ENCODE peak calls at places on chromosome 4, in six cellular contexts. G, S, F, W, E and H are unnamed samples.

GRCh38 chr4:110163327-110164070 is 34.9 kb downstream of the ELOVL6 start:
- DNase-seq in G (no peak), S (no peak), F (no peak), W (peak; percentile 80), E (no peak), H (peak; percentile 93)

GRCh38 chr4:10661047-10661446 is 23.5 kb downstream of the CLNK start:
- DNase-seq in G (no peak), S (no peak), F (no peak), W (no peak), E (no peak), H (no peak)

GRCh38 chr4:16026155-16026761 is 57.6 kb downstream of the PROM1 start:
- DNase-seq in G (no peak), S (peak; percentile 80), F (no peak), W (peak; percentile 63), E (no peak), H (peak; percentile 25)

GRCh38 chr4:103197765-103198110 is 405 bp downstream of the CENPE start:
- DNase-seq in G (no peak), S (no peak), F (no peak), W (no peak), E (no peak), H (peak; percentile 17)

GRCh38 chr4:155822572-155822971 is 43.5 kb downstream of the ASIC5 start:
- DNase-seq in G (no peak), S (no peak), F (no peak), W (no peak), E (no peak), H (no peak)

GRCh38 chr4:178415925-178416324 is 973.7 kb upstream of the AGA start:
- DNase-seq in G (no peak), S (no peak), F (no peak), W (no peak), E (no peak), H (no peak)

GRCh38 chr4:25938251-25939186 is 24.5 kb downstream of the SMIM20 start:
- DNase-seq in G (no peak), S (no peak), F (no peak), W (peak; percentile 82), E (no peak), H (peak; percentile 75)

GRCh38 chr4:127249767-127250108 is 383.0 kb upstream of the INTU start:
- DNase-seq in G (no peak), S (no peak), F (no peak), W (no peak), E (no peak), H (no peak)

GRCh38 chr4:76458829-76459228 is 23.8 kb downstream of the SHROOM3 start:
- DNase-seq in G (no peak), S (no peak), F (no peak), W (no peak), E (no peak), H (no peak)

GRCh38 chr4:41815478-41815877 is 67.0 kb upstream of the PHOX2B start:
- DNase-seq in G (no peak), S (no peak), F (no peak), W (no peak), E (no peak), H (no peak)

GRCh38 chr4:99945718-99946345 is 586 bp downstream of the DNAJB14 start:
- DNase-seq in G (no peak), S (peak; percentile 42), F (no peak), W (peak; percentile 27), E (no peak), H (no peak)

GRCh38 chr4:187393546-187394344 is 601.8 kb upstream of the ZFP42 start:
- DNase-seq in G (no peak), S (no peak), F (no peak), W (peak; percentile 28), E (no peak), H (peak; percentile 2)

GRCh38 chr4:42995343-42995944 is 102.9 kb downstream of the GRXCR1 start:
- DNase-seq in G (no peak), S (peak; percentile 27), F (no peak), W (peak; percentile 15), E (no peak), H (no peak)

GRCh38 chr4:147822128-147822527 is 90.2 kb downstream of the ARHGAP10 start:
- DNase-seq in G (no peak), S (no peak), F (peak; percentile 96), W (peak; percentile 90), E (peak; percentile 86), H (no peak)

GRCh38 chr4:8874003-8874895 is 2.6 kb upstream of the HMX1 start:
- DNase-seq in G (no peak), S (no peak), F (no peak), W (no peak), E (no peak), H (no peak)

GRCh38 chr4:24321151-24321550 is 263.2 kb downstream of the DHX15 start:
- DNase-seq in G (no peak), S (no peak), F (no peak), W (peak; percentile 38), E (no peak), H (no peak)

GRCh38 chr4:79297029-79297428 is 28.8 kb downstream of the NAA11 start:
- DNase-seq in G (no peak), S (no peak), F (no peak), W (no peak), E (no peak), H (no peak)

GRCh38 chr4:14375816-14376215 is 626.5 kb upstream of the CPEB2 start:
- DNase-seq in G (no peak), S (no peak), F (no peak), W (no peak), E (no peak), H (peak; percentile 38)

GRCh38 chr4:118352843-118353373 is at the start of gene PRSS12:
- DNase-seq in G (peak; percentile 94), S (no peak), F (peak; percentile 42), W (peak; percentile 66), E (peak; percentile 83), H (peak; percentile 74)

GRCh38 chr4:25403699-25404098 is 26.6 kb downstream of the ANAPC4 start:
- DNase-seq in G (no peak), S (no peak), F (no peak), W (no peak), E (no peak), H (no peak)

GRCh38 chr4:176302283-176303275 is 17.2 kb upstream of the SPCS3 start:
- DNase-seq in G (no peak), S (no peak), F (no peak), W (peak; percentile 79), E (no peak), H (peak; percentile 79)

GRCh38 chr4:136864580-136865185 is 667.6 kb downstream of the PCDH18 start:
- DNase-seq in G (no peak), S (peak; percentile 64), F (no peak), W (peak; percentile 69), E (no peak), H (peak; percentile 69)

GRCh38 chr4:26729547-26729946 is 131.1 kb upstream of the STIM2 start:
- DNase-seq in G (no peak), S (no peak), F (no peak), W (no peak), E (no peak), H (no peak)

GRCh38 chr4:111228396-111228795 is 605.5 kb upstream of the PITX2 start:
- DNase-seq in G (no peak), S (no peak), F (no peak), W (peak; percentile 75), E (no peak), H (peak; percentile 51)

GRCh38 chr4:153362184-153362583 is 17.7 kb downstream of the MND1 start:
- DNase-seq in G (no peak), S (no peak), F (no peak), W (no peak), E (no peak), H (no peak)

GRCh38 chr4:149983931-149984330 is 94.3 kb upstream of the DCLK2 start:
- DNase-seq in G (no peak), S (no peak), F (no peak), W (no peak), E (no peak), H (no peak)

GRCh38 chr4:108651068-108651794 is 832 bp downstream of the OSTC start:
- DNase-seq in G (no peak), S (peak; percentile 45), F (no peak), W (peak; percentile 70), E (no peak), H (peak; percentile 40)

GRCh38 chr4:108649863-108650211 is 562 bp upstream of the OSTC start:
- DNase-seq in G (no peak), S (no peak), F (no peak), W (no peak), E (no peak), H (no peak)

GRCh38 chr4:108646706-108647105 is 3.7 kb upstream of the OSTC start:
- DNase-seq in G (no peak), S (no peak), F (no peak), W (no peak), E (no peak), H (no peak)

GRCh38 chr4:108650212-108651067 is at the start of gene OSTC:
- DNase-seq in G (peak; percentile 97), S (peak; percentile 96), F (peak; percentile 96), W (peak; percentile 97), E (peak; percentile 97), H (peak; percentile 94)
- TF ChIP-seq CTCF in G (peak; percentile 30), S (peak; percentile 11), F (no peak), W (peak; percentile 32), E (peak; percentile 41), H (peak; percentile 65)

GRCh38 chr4:184624972-184625554 is 24.2 kb downstream of the CASP3 start:
- DNase-seq in G (no peak), S (no peak), F (no peak), W (no peak), E (no peak), H (no peak)
- TF ChIP-seq CTCF in G (no peak), S (no peak), F (no peak), W (no peak), E (no peak), H (no peak)

DNA sequence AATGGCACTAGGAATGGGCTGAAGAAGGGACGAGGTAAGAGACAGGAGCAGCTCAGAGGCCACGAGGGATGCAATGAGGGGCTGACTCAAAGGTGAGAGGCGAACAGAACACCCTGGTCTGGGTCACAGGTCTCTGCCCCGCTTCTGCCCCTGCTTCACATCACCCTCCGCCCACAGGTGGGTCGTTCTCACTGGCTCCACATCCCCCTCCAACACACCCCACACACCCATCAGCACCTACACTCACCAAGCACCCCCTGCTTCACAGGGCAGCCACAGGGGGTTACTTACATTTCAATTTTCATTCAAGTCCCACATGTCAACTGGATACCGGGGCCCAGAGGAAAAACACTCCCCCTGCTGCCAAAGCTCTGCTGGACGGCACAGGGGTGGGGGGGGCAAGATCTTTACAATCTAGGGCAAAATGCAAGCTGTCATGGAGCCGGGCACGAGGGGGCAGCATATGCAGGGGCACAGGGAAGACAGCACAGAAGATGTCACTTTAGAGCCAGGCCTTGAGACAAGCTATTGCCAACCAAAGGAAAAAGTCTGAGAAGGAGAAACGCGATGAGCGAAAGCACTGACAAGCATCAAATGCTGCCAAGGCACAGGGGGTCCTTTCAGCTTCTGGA is 94.1 kb downstream of the AFAP1 start:
- DNase-seq in G (no peak), S (no peak), F (no peak), W (no peak), E (no peak), H (no peak)
- TF ChIP-seq CTCF in G (peak; percentile 31), S (no peak), F (no peak), W (peak; percentile 23), E (no peak), H (peak; percentile 49)

GRCh38 chr4:70315928-70316327 is 18.9 kb upstream of the CABS1 start:
- DNase-seq in G (no peak), S (no peak), F (no peak), W (no peak), E (no peak), H (no peak)
- TF ChIP-seq CTCF in G (peak; percentile 23), S (peak; percentile 24), F (no peak), W (no peak), E (no peak), H (no peak)